ENCODE peak calls at places on chromosomes 3 and 15, in nine cellular contexts. W is CD8-positive, alpha-beta T cell; K is breast epithelium; U is foreskin fibroblast; M is hepatocyte; C is Peyer's patch; P is A549; Q is cardiac fibroblast; A is IMR-90. H is an unnamed sample.

GRCh38 chr3:74349035-74349434 is 265.4 kb downstream of the CNTN3 start:
- DNase-seq in A (no peak), Q (no peak), U (no peak), M (no peak), P (no peak), C (no peak), W (no peak), K (no peak), H (no peak)

GRCh38 chr3:108985844-108986243 is 32.2 kb upstream of the GUCA1C start:
- DNase-seq in A (no peak), P (no peak), U (no peak), W (no peak), C (no peak), Q (no peak), M (no peak), K (no peak), H (peak; percentile 13)

GRCh38 chr3:42537350-42537749 is 34.9 kb downstream of the VIPR1 start:
- DNase-seq in M (no peak), P (no peak), C (no peak), A (no peak), Q (no peak), W (no peak), K (no peak), U (no peak), H (no peak)

GRCh38 chr15:27342991-27343390 is 372.0 kb downstream of the GABRG3 start:
- DNase-seq in K (no peak), A (no peak), Q (no peak), U (no peak), W (no peak), P (no peak), M (no peak), C (no peak), H (no peak)

GRCh38 chr15:101535170-101535902 is 45.8 kb upstream of the PCSK6 start:
- DNase-seq in Q (no peak), A (no peak), W (peak; percentile 25), M (no peak), K (no peak), C (no peak), U (no peak), P (no peak), H (no peak)

GRCh38 chr3:191358929-191359328 is 28.6 kb upstream of the UTS2B start:
- DNase-seq in U (no peak), W (no peak), P (no peak), K (no peak), C (no peak), M (no peak), Q (no peak), A (no peak), H (peak; percentile 76)

GRCh38 chr3:190073264-190073663 is 47.4 kb downstream of the P3H2 start:
- DNase-seq in M (peak; percentile 29), C (no peak), A (peak; percentile 39), W (no peak), K (no peak), U (no peak), P (no peak), Q (no peak), H (no peak)

GRCh38 chr3:17505856-17506255 is 236.6 kb downstream of the TBC1D5 start:
- DNase-seq in K (no peak), P (no peak), Q (peak; percentile 58), M (no peak), C (no peak), U (no peak), A (peak; percentile 51), W (no peak), H (peak; percentile 7)

GRCh38 chr3:112390783-112391641 is 58.1 kb downstream of the CD200 start:
- DNase-seq in W (no peak), C (no peak), K (peak; percentile 40), A (peak; percentile 98), U (peak; percentile 73), P (no peak), M (peak; percentile 35), Q (peak; percentile 98), H (peak; percentile 50)

GRCh38 chr3:88231207-88231606 is 81.4 kb downstream of the C3orf38 start:
- DNase-seq in Q (peak; percentile 20), A (no peak), U (no peak), P (no peak), C (no peak), W (no peak), M (no peak), K (no peak), H (peak; percentile 41)

GRCh38 chr3:128482857-128483656 is 9.9 kb downstream of the GATA2 start:
- DNase-seq in M (peak; percentile 56), W (no peak), A (peak; percentile 84), P (no peak), Q (peak; percentile 70), U (peak; percentile 82), K (no peak), C (no peak), H (peak; percentile 33)

GRCh38 chr15:96115642-96116041 is 214.9 kb upstream of the NR2F2 start:
- DNase-seq in U (peak; percentile 41), A (peak; percentile 75), M (peak; percentile 27), P (no peak), Q (peak; percentile 60), W (no peak), K (no peak), C (no peak), H (peak; percentile 30)

GRCh38 chr3:172106989-172107388 is 67.6 kb downstream of the FNDC3B start:
- DNase-seq in P (no peak), M (no peak), C (no peak), K (no peak), Q (no peak), W (peak; percentile 78), A (no peak), U (no peak), H (peak; percentile 61)

GRCh38 chr3:4936982-4937614 is 42.1 kb upstream of the BHLHE40 start:
- DNase-seq in Q (no peak), M (no peak), P (no peak), U (no peak), A (no peak), W (no peak), K (no peak), C (no peak), H (no peak)

DNA sequence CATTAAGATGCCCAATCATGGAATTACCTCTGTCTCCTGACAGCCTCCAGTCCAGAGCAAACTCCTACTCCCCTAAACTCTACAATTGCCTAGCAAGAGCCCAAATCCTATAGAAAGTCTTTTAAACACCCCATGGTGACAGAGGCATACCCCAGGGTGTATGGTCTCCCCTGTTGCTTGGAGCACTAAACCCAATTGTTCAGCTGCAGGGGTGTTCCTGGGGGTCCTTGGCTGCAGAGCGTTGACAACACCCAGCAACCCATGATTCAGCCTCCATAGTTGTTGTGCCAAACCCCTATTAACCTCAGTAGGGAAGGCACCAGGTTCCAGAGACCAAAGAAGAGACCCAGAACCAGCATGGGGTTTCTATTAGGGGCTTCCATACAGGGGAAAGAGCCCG is 41.8 kb upstream of the NEDD4 start:
- DNase-seq in C (no peak), Q (no peak), A (no peak), M (no peak), U (no peak), P (no peak), K (no peak), W (no peak), H (no peak)
- TF ChIP-seq CTCF in C (no peak), Q (no peak), A (no peak), M (no peak), U (no peak), P (no peak), K (no peak), W (no peak), H (no peak)

GRCh38 chr15:37792351-37792750 is 142.1 kb upstream of the TMCO5A start:
- DNase-seq in C (no peak), A (peak; percentile 21), P (no peak), M (no peak), W (no peak), K (no peak), U (no peak), Q (no peak), H (peak; percentile 41)
- H3K4me3 ChIP-seq in C (no peak overlapping the region), A (no peak overlapping the region), P (no peak overlapping the region), M (no peak overlapping the region), W (no peak overlapping the region), K (no peak overlapping the region), U (no peak overlapping the region), Q (no peak overlapping the region), H (no peak overlapping the region)

DNA sequence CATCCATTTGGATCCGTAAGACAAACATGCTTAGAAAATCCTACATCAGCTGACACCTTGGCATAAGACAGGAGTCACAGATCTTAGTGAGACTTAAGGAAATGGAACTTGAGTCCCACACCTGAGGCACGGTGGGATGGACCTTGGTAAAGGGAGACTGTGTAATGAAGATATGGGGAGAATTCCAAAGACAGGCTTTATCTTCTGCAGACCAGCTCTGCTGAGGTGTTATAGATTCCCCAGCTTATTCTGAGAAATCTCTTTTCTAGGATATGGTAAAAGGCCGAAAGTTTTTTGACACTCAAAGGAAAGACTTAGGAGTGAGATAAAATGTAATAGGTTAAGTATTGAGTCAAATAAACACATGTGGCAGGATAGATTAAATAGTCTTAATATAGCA is 8.3 kb upstream of the MTMR10 start:
- DNase-seq in C (no peak), U (no peak), Q (no peak), M (no peak), W (no peak), K (no peak), A (no peak), P (no peak), H (no peak)
- TF ChIP-seq CTCF in C (no peak), U (no peak), Q (no peak), M (no peak), W (no peak), K (no peak), A (no peak), P (no peak), H (no peak)

GRCh38 chr3:114624676-114625181 is 330.9 kb downstream of the TIGIT start:
- DNase-seq in C (peak; percentile 57), K (peak; percentile 81), W (no peak), Q (peak; percentile 98), P (peak; percentile 68), M (peak; percentile 88), A (peak; percentile 99), U (peak; percentile 98), H (peak; percentile 79)
- H3K4me3 ChIP-seq in C (peak overlapping the region; percentile 42), K (peak overlapping the region; percentile 34), W (no peak overlapping the region), Q (peak overlapping the region; percentile 58), P (peak overlapping the region; percentile 40), M (no peak overlapping the region), A (peak overlapping the region; percentile 62), U (peak overlapping the region; percentile 55), H (no peak overlapping the region)

DNA sequence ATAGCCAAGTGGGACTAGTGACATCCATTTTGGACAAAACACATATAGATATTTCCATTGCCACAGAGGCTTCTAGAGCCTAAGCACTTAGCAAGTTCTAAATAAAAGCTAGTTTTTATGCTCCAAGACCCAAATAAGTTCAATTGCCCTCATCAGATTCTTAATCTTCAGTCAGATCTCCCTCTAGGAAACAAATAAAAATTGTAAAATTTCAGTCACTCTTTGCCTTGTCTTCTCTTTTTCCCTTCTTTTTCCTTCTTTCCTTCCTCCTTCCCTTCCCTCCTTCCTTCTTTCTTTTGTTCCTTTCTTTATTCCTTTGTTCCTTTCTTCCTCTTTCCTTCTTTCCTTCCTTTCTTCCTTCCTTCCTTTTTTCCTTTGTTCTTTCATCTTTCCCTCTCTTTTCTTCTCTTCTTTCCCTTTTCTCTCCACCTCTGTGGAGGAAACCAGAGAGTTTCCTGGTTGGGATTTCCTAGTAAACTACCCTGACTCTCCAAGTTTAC is 68.8 kb upstream of the GADL1 start:
- DNase-seq in A (no peak), P (no peak), C (no peak), U (no peak), M (no peak), Q (no peak), K (no peak), W (no peak), H (no peak)
- TF ChIP-seq CTCF in A (no peak), P (no peak), C (no peak), U (no peak), M (no peak), Q (no peak), K (no peak), W (no peak), H (no peak)